ENCODE peak calls at places on chromosomes 16 and 17, in eight cellular contexts. One of them, this sample, is unnamed.
A peak's percentile ranks its signal among the peaks of the same experiment; 100 is the strongest.

GRCh38 chr17:76182016-76182764 is 41.1 kb upstream of the FOXJ1 start:
- DNase-seq in hepatocyte: peak; percentile 91
- DNase-seq in tibial artery: peak; percentile 93
- DNase-seq in fibroblast of the aortic adventitia: peak; percentile 87
- DNase-seq in OCI-LY7: peak; percentile 95
- DNase-seq in adrenal gland: peak; percentile 89
- DNase-seq in choroid plexus epithelial cell: peak; percentile 93
- DNase-seq in transverse colon: peak; percentile 93
- DNase-seq in this sample: peak; percentile 93

GRCh38 chr17:80791758-80792284 is 199.8 kb upstream of the CHMP6 start:
- DNase-seq in tibial artery: peak; percentile 93
- DNase-seq in hepatocyte: peak; percentile 86
- DNase-seq in choroid plexus epithelial cell: peak; percentile 98
- DNase-seq in transverse colon: peak; percentile 55
- DNase-seq in OCI-LY7: no peak
- DNase-seq in adrenal gland: peak; percentile 91
- DNase-seq in fibroblast of the aortic adventitia: peak; percentile 95
- DNase-seq in this sample: peak; percentile 93

GRCh38 chr16:78925071-78925714 is 675.3 kb downstream of the MAF start:
- DNase-seq in transverse colon: peak; percentile 41
- DNase-seq in choroid plexus epithelial cell: peak; percentile 1
- DNase-seq in fibroblast of the aortic adventitia: no peak
- DNase-seq in OCI-LY7: peak; percentile 48
- DNase-seq in hepatocyte: no peak
- DNase-seq in adrenal gland: peak; percentile 37
- DNase-seq in tibial artery: no peak
- DNase-seq in this sample: peak; percentile 23

GRCh38 chr16:52649870-52650269 is 102.9 kb upstream of the TOX3 start:
- DNase-seq in transverse colon: no peak
- DNase-seq in adrenal gland: no peak
- DNase-seq in choroid plexus epithelial cell: no peak
- DNase-seq in tibial artery: no peak
- DNase-seq in fibroblast of the aortic adventitia: no peak
- DNase-seq in OCI-LY7: no peak
- DNase-seq in hepatocyte: no peak
- DNase-seq in this sample: no peak

GRCh38 chr17:76446449-76447231 is 6.3 kb downstream of the UBE2O start:
- DNase-seq in hepatocyte: peak; percentile 73
- DNase-seq in fibroblast of the aortic adventitia: peak; percentile 78
- DNase-seq in transverse colon: no peak
- DNase-seq in adrenal gland: peak; percentile 76
- DNase-seq in OCI-LY7: no peak
- DNase-seq in choroid plexus epithelial cell: peak; percentile 92
- DNase-seq in tibial artery: no peak
- DNase-seq in this sample: peak; percentile 79

GRCh38 chr16:29674188-29674587 is 4.8 kb upstream of the QPRT start:
- DNase-seq in choroid plexus epithelial cell: no peak
- DNase-seq in adrenal gland: peak; percentile 80
- DNase-seq in transverse colon: peak; percentile 71
- DNase-seq in tibial artery: peak; percentile 26
- DNase-seq in fibroblast of the aortic adventitia: peak; percentile 47
- DNase-seq in OCI-LY7: no peak
- DNase-seq in hepatocyte: no peak
- DNase-seq in this sample: no peak

GRCh38 chr17:2468270-2468669 is 43.4 kb downstream of the METTL16 start:
- DNase-seq in choroid plexus epithelial cell: no peak
- DNase-seq in tibial artery: no peak
- DNase-seq in fibroblast of the aortic adventitia: peak; percentile 99
- DNase-seq in hepatocyte: no peak
- DNase-seq in transverse colon: no peak
- DNase-seq in OCI-LY7: no peak
- DNase-seq in adrenal gland: no peak
- DNase-seq in this sample: no peak

GRCh38 chr17:61809816-61810392 is 53.4 kb downstream of the BRIP1 start:
- DNase-seq in hepatocyte: no peak
- DNase-seq in fibroblast of the aortic adventitia: peak; percentile 62
- DNase-seq in choroid plexus epithelial cell: peak; percentile 82
- DNase-seq in transverse colon: no peak
- DNase-seq in OCI-LY7: no peak
- DNase-seq in tibial artery: no peak
- DNase-seq in adrenal gland: no peak
- DNase-seq in this sample: no peak

GRCh38 chr17:73820686-73821448 is 176.6 kb upstream of the SDK2 start:
- DNase-seq in transverse colon: peak; percentile 23
- DNase-seq in choroid plexus epithelial cell: peak; percentile 5
- DNase-seq in adrenal gland: no peak
- DNase-seq in tibial artery: no peak
- DNase-seq in hepatocyte: peak; percentile 30
- DNase-seq in OCI-LY7: peak; percentile 14
- DNase-seq in fibroblast of the aortic adventitia: no peak
- DNase-seq in this sample: peak; percentile 22

GRCh38 chr17:28473542-28473941 is at the start of gene SLC13A2:
- DNase-seq in fibroblast of the aortic adventitia: no peak
- DNase-seq in OCI-LY7: no peak
- DNase-seq in transverse colon: peak; percentile 64
- DNase-seq in hepatocyte: no peak
- DNase-seq in adrenal gland: no peak
- DNase-seq in tibial artery: no peak
- DNase-seq in choroid plexus epithelial cell: no peak
- DNase-seq in this sample: no peak

DNA sequence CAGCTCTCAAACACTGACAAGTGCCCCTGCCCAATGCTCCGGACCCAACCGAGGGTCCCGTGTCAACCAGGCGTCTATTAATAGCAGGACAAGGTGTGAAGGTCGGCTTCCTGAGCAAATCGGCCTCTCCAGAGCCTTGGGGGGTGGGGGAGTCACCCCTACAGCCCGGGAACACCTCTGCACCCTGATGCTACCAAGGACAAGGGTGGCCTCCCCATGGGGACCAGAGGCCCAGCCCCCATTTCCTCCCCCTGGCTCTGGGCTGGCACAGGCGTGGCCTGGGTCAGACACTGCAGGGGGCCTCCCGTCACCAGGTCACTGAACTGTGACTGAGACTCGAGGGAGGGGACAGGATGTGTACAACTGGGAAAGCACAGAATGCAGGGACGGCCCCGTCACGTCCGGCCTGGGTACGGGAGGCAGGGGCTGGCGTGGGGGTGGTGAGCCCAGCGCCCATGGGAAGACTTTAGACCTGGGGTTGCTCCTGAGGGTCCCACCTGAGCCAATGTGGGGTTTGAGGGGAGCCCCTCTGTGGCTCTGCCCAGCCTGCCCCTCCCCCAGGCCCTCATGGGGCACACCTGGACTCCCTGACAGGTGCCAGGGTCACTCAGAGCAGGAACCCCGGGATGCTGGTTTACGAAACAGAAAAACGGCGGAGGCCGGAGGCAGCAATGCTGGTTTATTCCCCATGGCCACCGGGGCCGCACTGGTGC is 579 bp upstream of the CYBA start:
- DNase-seq in tibial artery: no peak
- DNase-seq in transverse colon: peak; percentile 81
- DNase-seq in hepatocyte: peak; percentile 73
- DNase-seq in adrenal gland: peak; percentile 65
- DNase-seq in choroid plexus epithelial cell: peak; percentile 45
- DNase-seq in fibroblast of the aortic adventitia: no peak
- DNase-seq in OCI-LY7: peak; percentile 97
- DNase-seq in this sample: no peak
- H3K4me3 ChIP-seq in tibial artery: peak overlapping the region; percentile 65
- H3K4me3 ChIP-seq in transverse colon: peak overlapping the region; percentile 73
- H3K4me3 ChIP-seq in hepatocyte: peak overlapping the region; percentile 82
- H3K4me3 ChIP-seq in adrenal gland: peak overlapping the region; percentile 69
- H3K4me3 ChIP-seq in choroid plexus epithelial cell: peak overlapping the region; percentile 70
- H3K4me3 ChIP-seq in fibroblast of the aortic adventitia: peak overlapping the region; percentile 77
- H3K4me3 ChIP-seq in OCI-LY7: peak overlapping the region; percentile 90
- H3K4me3 ChIP-seq in this sample: peak overlapping the region; percentile 63

GRCh38 chr16:10539256-10539655 is 41.1 kb downstream of the EMP2 start:
- DNase-seq in fibroblast of the aortic adventitia: no peak
- DNase-seq in hepatocyte: no peak
- DNase-seq in choroid plexus epithelial cell: no peak
- DNase-seq in OCI-LY7: no peak
- DNase-seq in tibial artery: no peak
- DNase-seq in transverse colon: no peak
- DNase-seq in adrenal gland: no peak
- DNase-seq in this sample: no peak

GRCh38 chr16:10538583-10538982 is 41.8 kb downstream of the EMP2 start:
- DNase-seq in choroid plexus epithelial cell: no peak
- DNase-seq in tibial artery: no peak
- DNase-seq in hepatocyte: no peak
- DNase-seq in transverse colon: no peak
- DNase-seq in fibroblast of the aortic adventitia: no peak
- DNase-seq in OCI-LY7: no peak
- DNase-seq in adrenal gland: no peak
- DNase-seq in this sample: no peak

GRCh38 chr16:10543231-10543630 is 37.2 kb downstream of the EMP2 start:
- DNase-seq in fibroblast of the aortic adventitia: no peak
- DNase-seq in choroid plexus epithelial cell: no peak
- DNase-seq in transverse colon: no peak
- DNase-seq in tibial artery: no peak
- DNase-seq in adrenal gland: no peak
- DNase-seq in OCI-LY7: no peak
- DNase-seq in hepatocyte: no peak
- DNase-seq in this sample: no peak

GRCh38 chr16:10539793-10540192 is 40.6 kb downstream of the EMP2 start:
- DNase-seq in fibroblast of the aortic adventitia: no peak
- DNase-seq in OCI-LY7: no peak
- DNase-seq in transverse colon: no peak
- DNase-seq in adrenal gland: no peak
- DNase-seq in choroid plexus epithelial cell: no peak
- DNase-seq in hepatocyte: no peak
- DNase-seq in tibial artery: no peak
- DNase-seq in this sample: no peak

DNA sequence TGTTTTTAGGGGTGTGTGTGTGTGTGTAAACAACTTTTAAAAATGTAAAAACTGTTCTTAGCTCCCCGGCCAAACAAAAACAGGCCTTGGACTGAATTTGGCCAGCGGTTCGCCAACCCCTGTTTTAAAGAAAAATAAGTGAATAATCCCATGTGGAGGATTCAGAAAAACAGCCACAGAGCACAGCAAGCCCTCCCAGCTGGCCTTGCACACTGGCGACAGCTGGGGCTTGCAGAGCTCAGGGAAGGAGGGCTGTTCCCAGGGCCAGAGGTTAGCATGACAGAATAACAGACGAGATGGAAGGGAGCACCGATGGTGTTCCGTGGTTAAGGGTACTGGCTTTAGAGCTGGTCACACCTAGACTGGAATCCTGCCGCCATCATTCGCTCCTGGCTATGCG is 39.0 kb downstream of the EMP2 start:
- DNase-seq in OCI-LY7: no peak
- DNase-seq in fibroblast of the aortic adventitia: no peak
- DNase-seq in hepatocyte: no peak
- DNase-seq in adrenal gland: no peak
- DNase-seq in tibial artery: no peak
- DNase-seq in transverse colon: no peak
- DNase-seq in choroid plexus epithelial cell: no peak
- DNase-seq in this sample: no peak
- H3K4me3 ChIP-seq in OCI-LY7: no peak overlapping the region
- H3K4me3 ChIP-seq in fibroblast of the aortic adventitia: no peak overlapping the region
- H3K4me3 ChIP-seq in hepatocyte: no peak overlapping the region
- H3K4me3 ChIP-seq in adrenal gland: no peak overlapping the region
- H3K4me3 ChIP-seq in tibial artery: no peak overlapping the region
- H3K4me3 ChIP-seq in transverse colon: no peak overlapping the region
- H3K4me3 ChIP-seq in choroid plexus epithelial cell: no peak overlapping the region
- H3K4me3 ChIP-seq in this sample: no peak overlapping the region

GRCh38 chr16:30926333-30926811 is 3.0 kb downstream of the FBXL19 start:
- DNase-seq in adrenal gland: no peak
- DNase-seq in transverse colon: no peak
- DNase-seq in fibroblast of the aortic adventitia: no peak
- DNase-seq in choroid plexus epithelial cell: no peak
- DNase-seq in tibial artery: no peak
- DNase-seq in hepatocyte: no peak
- DNase-seq in OCI-LY7: no peak
- DNase-seq in this sample: no peak
- H3K4me3 ChIP-seq in adrenal gland: no peak overlapping the region
- H3K4me3 ChIP-seq in transverse colon: no peak overlapping the region
- H3K4me3 ChIP-seq in fibroblast of the aortic adventitia: no peak overlapping the region
- H3K4me3 ChIP-seq in choroid plexus epithelial cell: no peak overlapping the region
- H3K4me3 ChIP-seq in tibial artery: no peak overlapping the region
- H3K4me3 ChIP-seq in hepatocyte: no peak overlapping the region
- H3K4me3 ChIP-seq in OCI-LY7: no peak overlapping the region
- H3K4me3 ChIP-seq in this sample: no peak overlapping the region

GRCh38 chr16:67185003-67185865 is 1.5 kb upstream of the MATCAP1 start:
- DNase-seq in tibial artery: peak; percentile 93
- DNase-seq in hepatocyte: peak; percentile 95
- DNase-seq in OCI-LY7: peak; percentile 80
- DNase-seq in fibroblast of the aortic adventitia: peak; percentile 93
- DNase-seq in choroid plexus epithelial cell: peak; percentile 95
- DNase-seq in adrenal gland: peak; percentile 94
- DNase-seq in transverse colon: peak; percentile 94
- DNase-seq in this sample: peak; percentile 97
- H3K4me3 ChIP-seq in tibial artery: peak overlapping the region; percentile 90
- H3K4me3 ChIP-seq in hepatocyte: no peak overlapping the region
- H3K4me3 ChIP-seq in OCI-LY7: no peak overlapping the region
- H3K4me3 ChIP-seq in fibroblast of the aortic adventitia: peak overlapping the region; percentile 39
- H3K4me3 ChIP-seq in choroid plexus epithelial cell: no peak overlapping the region
- H3K4me3 ChIP-seq in adrenal gland: peak overlapping the region; percentile 74
- H3K4me3 ChIP-seq in transverse colon: peak overlapping the region; percentile 77
- H3K4me3 ChIP-seq in this sample: no peak overlapping the region